ENCODE peak calls at places on chromosomes 13 and 19, in nine cellular contexts. N, S, J, C, X, M, K, Y and H are unnamed samples.

GRCh38 chr13:21402586-21403307 is 56.4 kb downstream of the ZDHHC20 start:
- DNase-seq in Y (peak), J (no peak), C (no peak), M (no peak), K (no peak), S (peak), X (no peak), N (peak), H (peak)

GRCh38 chr19:38699647-38700349 is 44.5 kb downstream of the CAPN12 start:
- DNase-seq in X (no peak), J (peak), C (no peak), M (no peak), N (no peak), Y (no peak), S (no peak), K (no peak), H (no peak)

GRCh38 chr19:49689133-49690072 is at the start of gene ADM5:
- DNase-seq in M (no peak), J (peak), C (peak), N (no peak), S (no peak), Y (no peak), K (peak), X (peak), H (no peak)

GRCh38 chr19:32819415-32820400 is 49.9 kb downstream of the SLC7A9 start:
- DNase-seq in K (no peak), C (no peak), M (no peak), Y (no peak), J (no peak), S (no peak), X (no peak), N (no peak), H (no peak)

GRCh38 chr19:33029746-33030303 is 34.9 kb downstream of the RHPN2 start:
- DNase-seq in N (no peak), K (no peak), M (no peak), C (no peak), Y (no peak), J (no peak), S (no peak), X (no peak), H (no peak)

GRCh38 chr13:92745233-92745632 is 481.4 kb upstream of the GPC6 start:
- DNase-seq in X (no peak), J (no peak), K (no peak), M (no peak), N (no peak), Y (no peak), S (no peak), C (no peak), H (no peak)

GRCh38 chr19:18733196-18733647 is 49.7 kb downstream of the CRTC1 start:
- DNase-seq in Y (no peak), X (no peak), S (peak), M (no peak), K (no peak), N (peak), C (no peak), J (no peak), H (no peak)

GRCh38 chr13:51370116-51370515 is 30.6 kb downstream of the SERPINE3 start:
- DNase-seq in Y (no peak), X (no peak), C (no peak), K (no peak), M (no peak), J (no peak), N (peak), S (peak), H (no peak)

GRCh38 chr13:110236831-110237261 is 70.1 kb downstream of the COL4A1 start:
- DNase-seq in K (no peak), Y (no peak), C (no peak), M (no peak), N (no peak), S (no peak), J (no peak), X (no peak), H (no peak)

GRCh38 chr19:50025794-50026549 is at the start of gene ZNF473:
- DNase-seq in J (peak), N (peak), S (peak), X (peak), M (no peak), K (peak), C (peak), Y (peak), H (peak)

GRCh38 chr13:114097893-114098688 is 34.3 kb downstream of the RASA3 start:
- DNase-seq in N (no peak), J (peak), C (no peak), Y (no peak), M (no peak), K (no peak), X (peak), S (no peak), H (no peak)

GRCh38 chr13:105805866-105806265 is 729.6 kb downstream of the EFNB2 start:
- DNase-seq in C (no peak), J (no peak), X (no peak), Y (no peak), K (no peak), S (no peak), N (no peak), M (no peak), H (no peak)

GRCh38 chr13:105799155-105799554 is 736.3 kb downstream of the EFNB2 start:
- DNase-seq in J (no peak), C (no peak), K (no peak), N (no peak), X (no peak), Y (no peak), M (no peak), S (no peak), H (no peak)

GRCh38 chr13:105806335-105806920 is 729.0 kb downstream of the EFNB2 start:
- DNase-seq in M (no peak), N (no peak), X (no peak), S (peak), C (no peak), Y (no peak), K (no peak), J (no peak), H (no peak)

DNA sequence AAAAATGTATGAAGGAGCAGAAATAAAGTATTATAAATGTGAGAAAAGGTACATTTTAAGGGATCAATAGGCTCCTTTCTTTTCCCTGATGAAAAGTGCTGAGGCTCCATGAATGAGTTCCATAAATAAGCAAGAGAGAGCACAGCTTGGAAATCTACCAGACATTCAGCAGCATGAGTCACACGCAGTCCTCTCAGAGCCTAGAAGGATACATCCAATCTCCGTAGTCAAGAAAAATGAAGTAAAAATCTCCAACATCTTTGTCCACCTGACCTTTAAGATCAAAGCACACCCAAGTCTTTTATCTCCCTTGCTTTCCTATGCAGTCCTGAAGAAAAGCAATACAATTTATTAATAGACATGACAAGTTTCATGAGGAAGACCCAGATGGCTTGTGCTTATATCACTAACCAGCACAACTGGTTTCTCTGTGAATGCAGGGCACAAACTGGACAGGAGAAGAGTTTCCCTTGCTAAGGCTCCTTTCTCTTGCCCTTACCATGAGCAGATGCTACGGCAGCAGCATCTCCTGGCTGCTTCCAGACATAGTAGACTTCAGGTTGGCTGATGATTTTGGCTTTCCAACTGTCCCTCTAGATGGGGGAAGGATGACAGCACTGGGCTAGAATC is 730.8 kb downstream of the EFNB2 start:
- DNase-seq in Y (no peak), K (no peak), S (peak), X (no peak), N (peak), M (peak), J (no peak), C (no peak), H (no peak)
- TF ChIP-seq CTCF in Y (no peak), K (no peak), S (no peak), X (no peak), N (no peak), M (no peak), J (no peak), C (no peak), H (no peak)

GRCh38 chr19:7197760-7198696 is 96.2 kb downstream of the INSR start:
- DNase-seq in K (peak), X (peak), J (peak), C (peak), N (peak), S (peak), Y (peak), M (peak), H (peak)

GRCh38 chr19:7199613-7200533 is 94.3 kb downstream of the INSR start:
- DNase-seq in N (no peak), S (no peak), J (no peak), K (no peak), C (no peak), Y (peak), X (peak), M (no peak), H (no peak)

GRCh38 chr19:7202888-7203287 is 91.3 kb downstream of the INSR start:
- DNase-seq in N (no peak), J (no peak), M (no peak), S (no peak), C (no peak), X (no peak), K (no peak), Y (no peak), H (no peak)

GRCh38 chr19:7200739-7201138 is 93.5 kb downstream of the INSR start:
- DNase-seq in M (no peak), C (no peak), X (no peak), S (no peak), Y (no peak), N (no peak), J (no peak), K (no peak), H (no peak)

GRCh38 chr19:7203317-7203716 is 90.9 kb downstream of the INSR start:
- DNase-seq in S (no peak), N (no peak), C (no peak), K (no peak), J (no peak), Y (no peak), M (no peak), X (no peak), H (no peak)
- H3K4me3 ChIP-seq in S (no peak), N (no peak), C (no peak), K (no peak), J (no peak), Y (no peak), M (no peak), X (no peak), H (no peak)

GRCh38 chr13:99027661-99028425 is 50.0 kb upstream of the DOCK9 start:
- DNase-seq in N (no peak), M (no peak), J (no peak), K (no peak), C (no peak), Y (no peak), X (no peak), S (no peak), H (no peak)

GRCh38 chr13:99031725-99032298 is 53.9 kb upstream of the DOCK9 start:
- DNase-seq in J (no peak), Y (no peak), X (no peak), S (no peak), N (no peak), K (no peak), C (no peak), M (no peak), H (no peak)

GRCh38 chr13:99027260-99027659 is 49.4 kb upstream of the DOCK9 start:
- DNase-seq in J (no peak), S (no peak), Y (no peak), N (no peak), M (no peak), X (no peak), C (no peak), K (no peak), H (no peak)

GRCh38 chr13:99029576-99029975 is 51.7 kb upstream of the DOCK9 start:
- DNase-seq in K (no peak), J (no peak), M (no peak), N (no peak), C (no peak), Y (no peak), X (no peak), S (no peak), H (no peak)

DNA sequence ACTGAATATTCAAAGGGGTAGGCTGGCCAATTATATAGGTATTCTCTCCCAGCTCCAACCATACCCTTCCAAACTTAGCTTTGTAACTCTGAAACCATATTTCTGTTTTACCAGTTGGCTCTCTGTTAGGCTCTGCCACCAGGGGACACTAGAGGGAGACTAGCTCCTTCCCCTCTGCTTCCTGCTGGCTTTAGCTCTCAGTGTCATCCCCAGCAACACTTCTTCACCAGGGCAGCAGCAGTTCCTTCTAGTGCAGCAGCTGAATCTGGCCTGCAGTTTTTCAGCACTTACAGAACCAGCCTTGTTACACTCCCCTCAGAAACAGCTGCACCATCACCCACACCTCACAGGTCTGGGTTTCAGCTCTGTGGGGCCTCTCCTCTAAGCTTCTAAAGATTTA is 51.0 kb upstream of the DOCK9 start:
- DNase-seq in J (no peak), Y (no peak), K (no peak), N (no peak), M (no peak), X (peak), S (no peak), C (no peak), H (no peak)
- TF ChIP-seq CTCF in J (peak), Y (no peak), K (no peak), N (peak), M (peak), X (peak), S (peak), C (peak), H (peak)

DNA sequence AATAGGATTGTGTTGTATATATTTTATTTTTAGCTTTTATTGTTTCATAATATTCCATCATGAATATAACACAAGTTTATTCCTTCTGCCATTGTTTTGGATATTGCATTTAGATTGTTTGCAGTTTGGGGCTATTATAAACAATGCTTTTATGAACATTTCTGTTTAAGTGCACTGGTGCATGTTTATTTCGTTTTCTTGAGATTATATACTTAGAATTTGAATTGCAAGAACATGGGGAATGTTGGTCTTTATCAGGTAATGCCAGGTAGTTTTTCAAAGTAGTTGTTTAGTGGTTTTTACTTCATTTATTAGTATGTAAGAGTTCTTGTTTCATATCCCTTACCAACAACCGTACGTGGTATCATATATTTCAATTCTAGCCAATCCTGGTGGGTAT is 4.3 kb downstream of the LSM14A start:
- DNase-seq in N (no peak), Y (no peak), X (no peak), K (no peak), S (no peak), C (no peak), J (no peak), M (no peak), H (no peak)
- H3K4me3 ChIP-seq in N (no peak), Y (no peak), X (peak), K (no peak), S (no peak), C (no peak), J (peak), M (no peak), H (no peak)

GRCh38 chr19:42628411-42629135 is 33.8 kb upstream of the CEACAM8 start:
- DNase-seq in Y (no peak), J (no peak), S (no peak), M (no peak), N (peak), X (no peak), C (no peak), K (no peak), H (no peak)
- TF ChIP-seq CTCF in Y (no peak), J (no peak), S (no peak), M (no peak), N (no peak), X (no peak), C (no peak), K (no peak), H (no peak)

GRCh38 chr19:3275068-3275582 is 50.7 kb downstream of the CELF5 start:
- DNase-seq in K (no peak), N (no peak), M (no peak), X (no peak), Y (peak), S (peak), C (peak), J (no peak), H (no peak)
- H3K4me3 ChIP-seq in K (no peak), N (peak), M (peak), X (peak), Y (peak), S (peak), C (peak), J (peak), H (peak)

GRCh38 chr13:112096959-112097358 is 30.0 kb downstream of the SOX1 start:
- DNase-seq in K (no peak), N (no peak), M (no peak), J (no peak), S (no peak), C (no peak), X (no peak), Y (no peak), H (no peak)

GRCh38 chr13:112098699-112099098 is 31.8 kb downstream of the SOX1 start:
- DNase-seq in C (no peak), Y (no peak), S (no peak), K (no peak), J (no peak), N (no peak), M (no peak), X (no peak), H (no peak)

GRCh38 chr13:112092453-112092852 is 25.5 kb downstream of the SOX1 start:
- DNase-seq in N (no peak), C (no peak), S (no peak), J (no peak), Y (no peak), M (no peak), X (no peak), K (no peak), H (no peak)

GRCh38 chr13:112097770-112098169 is 30.8 kb downstream of the SOX1 start:
- DNase-seq in X (no peak), Y (no peak), J (no peak), S (no peak), K (no peak), M (no peak), C (no peak), N (no peak), H (no peak)

GRCh38 chr13:112095354-112095753 is 28.4 kb downstream of the SOX1 start:
- DNase-seq in N (no peak), Y (no peak), C (no peak), X (no peak), M (no peak), K (no peak), S (no peak), J (no peak), H (no peak)
- TF ChIP-seq CTCF in N (no peak), Y (no peak), C (no peak), X (no peak), M (no peak), K (no peak), S (no peak), J (no peak), H (no peak)

GRCh38 chr13:28585557-28585956 is 73.4 kb upstream of the POMP start:
- DNase-seq in K (no peak), N (no peak), S (no peak), C (no peak), Y (no peak), J (no peak), M (no peak), X (no peak), H (no peak)

GRCh38 chr13:28582892-28583240 is 76.1 kb upstream of the POMP start:
- DNase-seq in C (no peak), K (no peak), M (no peak), Y (no peak), X (no peak), N (no peak), J (no peak), S (no peak), H (no peak)

GRCh38 chr13:28586585-28587540 is 72.1 kb upstream of the POMP start:
- DNase-seq in C (no peak), Y (no peak), X (peak), S (no peak), J (no peak), N (no peak), M (no peak), K (no peak), H (no peak)

GRCh38 chr13:28583661-28584091 is 75.3 kb upstream of the POMP start:
- DNase-seq in S (peak), K (no peak), X (peak), M (no peak), C (no peak), J (no peak), N (peak), Y (no peak), H (no peak)

DNA sequence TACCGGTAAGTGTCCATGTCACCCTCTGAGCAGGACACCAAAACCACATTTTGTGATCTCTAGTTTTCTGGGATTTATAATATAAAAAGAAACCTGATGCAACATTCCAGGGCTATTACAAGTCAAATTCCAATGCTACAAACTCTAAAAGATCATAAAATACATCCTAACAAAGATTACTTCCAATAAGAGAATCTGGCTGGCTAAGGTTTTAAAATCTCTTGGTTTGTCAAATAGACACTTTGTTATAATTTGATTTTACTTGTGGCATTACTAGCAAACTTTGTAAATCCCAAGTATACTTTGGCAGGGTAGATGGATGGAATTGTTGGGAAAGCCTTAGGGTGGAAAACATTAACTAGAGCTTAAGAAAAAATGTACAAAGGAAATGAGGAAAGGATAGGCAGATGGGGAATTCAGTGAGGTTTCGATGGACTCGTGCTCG is 74.0 kb upstream of the POMP start:
- DNase-seq in C (no peak), M (peak), Y (no peak), X (no peak), K (no peak), N (peak), J (no peak), S (no peak), H (no peak)
- H3K4me3 ChIP-seq in C (no peak), M (no peak), Y (no peak), X (no peak), K (no peak), N (no peak), J (no peak), S (no peak), H (no peak)